ENCODE peak calls at places on chromosomes 13 and 19, in four cellular contexts. T is SK-N-SH, V is K562, D is HepG2. H is an unnamed sample.

GRCh38 chr19:49362926-49363264 is 679 bp upstream of the TEAD2 start:
- DNase-seq in D (peak), V (no peak), T (peak), H (peak)

GRCh38 chr13:97272526-97272925 is 50.4 kb downstream of the MBNL2 start:
- DNase-seq in V (no peak), T (no peak), D (no peak), H (no peak)

GRCh38 chr13:113990321-113990837 is 16.5 kb upstream of the C13orf46 start:
- DNase-seq in D (no peak), V (no peak), T (no peak), H (no peak)

GRCh38 chr13:84925443-84925842 is 873.8 kb downstream of the SLITRK6 start:
- DNase-seq in T (no peak), D (no peak), V (no peak), H (no peak)

GRCh38 chr19:52464798-52465470 is 11.6 kb downstream of the ZNF578 start:
- DNase-seq in T (no peak), D (peak), V (peak), H (peak)

GRCh38 chr13:83940742-83941141 is 58.5 kb upstream of the SLITRK1 start:
- DNase-seq in V (no peak), D (no peak), T (no peak), H (no peak)

GRCh38 chr19:19338082-19338481 is 17.5 kb downstream of the MAU2 start:
- DNase-seq in D (no peak), T (no peak), V (no peak), H (no peak)

GRCh38 chr19:15469513-15470297 is 5.4 kb upstream of the RASAL3 start:
- DNase-seq in T (peak), D (no peak), V (no peak), H (peak)

GRCh38 chr13:87122551-87122950 is 548.6 kb upstream of the SLITRK5 start:
- DNase-seq in D (no peak), V (no peak), T (no peak), H (no peak)

GRCh38 chr13:113098163-113098732 is 7.3 kb upstream of the F7 start:
- DNase-seq in V (no peak), D (no peak), T (no peak), H (no peak)

GRCh38 chr13:35857769-35858168 is 273.4 kb downstream of the DCLK1 start:
- DNase-seq in D (no peak), T (no peak), V (no peak), H (peak)

GRCh38 chr13:68895696-68896095 is 1211.9 kb upstream of the ATXN8OS start:
- DNase-seq in T (no peak), V (no peak), D (no peak), H (no peak)

GRCh38 chr13:45206340-45206739 is 5.5 kb upstream of the KCTD4 start:
- DNase-seq in D (no peak), V (no peak), T (no peak), H (no peak)

DNA sequence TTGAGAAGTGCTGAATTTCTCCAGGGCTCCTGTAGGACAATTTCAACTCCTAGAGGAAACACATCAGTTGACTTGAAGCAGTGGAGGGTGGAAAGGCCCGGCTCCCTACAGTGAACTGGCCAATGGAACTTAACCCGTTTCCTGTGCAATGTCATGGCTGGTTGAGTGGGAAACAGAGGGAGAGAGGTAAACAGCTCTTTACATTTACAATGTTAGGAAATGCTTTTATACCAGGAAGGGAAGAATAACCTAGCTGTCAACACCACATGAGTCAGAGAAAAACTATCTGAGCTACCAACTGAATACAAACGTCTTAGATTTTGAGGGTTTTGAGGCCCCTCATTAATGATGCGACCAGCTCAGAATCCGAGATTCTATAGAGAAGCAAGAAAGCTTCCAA is 36.7 kb downstream of the CARD8 start:
- DNase-seq in D (no peak), V (no peak), T (no peak), H (no peak)
- TF ChIP-seq FOXJ3 in D (no peak), V (no peak), T (no peak), H (no peak)

GRCh38 chr19:50646074-50646807 is 3.0 kb upstream of the C19orf81 start:
- DNase-seq in V (peak), D (no peak), T (no peak), H (no peak)
- TF ChIP-seq FOXJ3 in V (no peak), D (no peak), T (no peak), H (no peak)

DNA sequence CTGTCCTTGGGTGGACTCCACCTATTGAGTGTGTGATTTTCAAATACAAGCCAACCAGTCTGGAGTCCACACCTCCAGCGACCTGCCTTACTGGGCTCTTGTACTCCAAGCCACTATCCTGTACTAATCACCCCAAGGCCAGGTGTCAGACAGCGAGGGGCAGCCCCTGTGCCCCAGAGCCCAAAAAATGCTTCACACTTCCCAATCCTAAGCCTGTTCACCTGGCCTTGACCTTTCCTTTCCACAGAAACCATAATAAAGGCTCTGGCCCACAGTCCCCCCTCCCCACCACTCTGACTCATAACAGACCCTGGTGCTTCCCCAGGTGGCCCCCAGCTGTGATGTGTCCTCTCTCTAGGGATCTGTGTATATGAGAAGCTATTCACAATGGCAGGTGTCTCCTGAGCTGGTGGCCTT is 3.9 kb downstream of the CD209 start:
- DNase-seq in T (no peak), D (no peak), V (no peak), H (no peak)
- TF ChIP-seq FOXJ3 in T (no peak), D (no peak), V (no peak), H (no peak)

GRCh38 chr13:20729633-20730585 is 26.4 kb downstream of the IL17D start:
- DNase-seq in V (no peak), D (no peak), T (no peak), H (no peak)
- TF ChIP-seq FOXJ3 in V (no peak), D (no peak), T (no peak), H (no peak)

GRCh38 chr19:2636897-2637683 is 65.4 kb downstream of the GNG7 start:
- DNase-seq in V (peak), D (peak), T (peak), H (peak)
- TF ChIP-seq FOXJ3 in V (no peak), D (no peak), T (no peak), H (no peak)

GRCh38 chr13:109951491-109951890 is 165.1 kb upstream of the IRS2 start:
- DNase-seq in V (no peak), T (no peak), D (no peak), H (no peak)

GRCh38 chr13:109945206-109945960 is 159.0 kb upstream of the IRS2 start:
- DNase-seq in T (no peak), V (no peak), D (no peak), H (no peak)

GRCh38 chr13:109954441-109954840 is 168.1 kb upstream of the IRS2 start:
- DNase-seq in T (no peak), V (no peak), D (no peak), H (no peak)

GRCh38 chr13:109949395-109949794 is 163.0 kb upstream of the IRS2 start:
- DNase-seq in D (no peak), V (no peak), T (no peak), H (no peak)
- TF ChIP-seq FOXJ3 in D (no peak), V (no peak), T (no peak), H (no peak)

GRCh38 chr13:89746554-89746953 is 1600.9 kb upstream of the MIR17HG start:
- DNase-seq in V (no peak), T (no peak), D (no peak), H (no peak)

GRCh38 chr13:89737051-89737450 is 1610.4 kb upstream of the MIR17HG start:
- DNase-seq in T (no peak), D (no peak), V (no peak), H (no peak)

GRCh38 chr13:89740994-89741678 is 1606.4 kb upstream of the MIR17HG start:
- DNase-seq in D (no peak), V (no peak), T (no peak), H (no peak)
- TF ChIP-seq FOXJ3 in D (no peak), V (no peak), T (no peak), H (no peak)

H was measured in WTC11.